ENCODE peak calls at places on chromosomes 1 and 21, in eight cellular contexts. One of them, this sample, is unnamed.
A peak's percentile ranks its signal among the peaks of the same experiment; 100 is the strongest.

GRCh38 chr1:40030528-40031135 is 9.9 kb upstream of the CAP1 start:
- DNase-seq in left lung: no peak
- DNase-seq in endothelial cell: no peak
- DNase-seq in progenitor cell of endocrine pancreas: no peak
- DNase-seq in epithelial cell of esophagus: peak; percentile 50
- DNase-seq in IMR-90: peak; percentile 65
- DNase-seq in cardiac fibroblast: peak; percentile 68
- DNase-seq in psoas muscle: no peak
- DNase-seq in this sample: no peak

GRCh38 chr1:10415211-10415930 is 14.9 kb upstream of the CENPS start:
- DNase-seq in progenitor cell of endocrine pancreas: no peak
- DNase-seq in psoas muscle: no peak
- DNase-seq in epithelial cell of esophagus: peak; percentile 80
- DNase-seq in endothelial cell: peak; percentile 12
- DNase-seq in IMR-90: peak; percentile 91
- DNase-seq in cardiac fibroblast: peak; percentile 88
- DNase-seq in left lung: peak; percentile 43
- DNase-seq in this sample: no peak

GRCh38 chr1:36091141-36091540 is 2.4 kb downstream of the ADPRS start:
- DNase-seq in endothelial cell: no peak
- DNase-seq in left lung: no peak
- DNase-seq in cardiac fibroblast: no peak
- DNase-seq in psoas muscle: no peak
- DNase-seq in IMR-90: no peak
- DNase-seq in epithelial cell of esophagus: no peak
- DNase-seq in progenitor cell of endocrine pancreas: no peak
- DNase-seq in this sample: no peak

GRCh38 chr1:232558974-232559373 is 71.0 kb downstream of the SIPA1L2 start:
- DNase-seq in progenitor cell of endocrine pancreas: no peak
- DNase-seq in epithelial cell of esophagus: no peak
- DNase-seq in left lung: no peak
- DNase-seq in IMR-90: no peak
- DNase-seq in psoas muscle: no peak
- DNase-seq in cardiac fibroblast: no peak
- DNase-seq in endothelial cell: peak; percentile 26
- DNase-seq in this sample: no peak

GRCh38 chr21:42193721-42194120 is 25.2 kb upstream of the ABCG1 start:
- DNase-seq in psoas muscle: no peak
- DNase-seq in left lung: no peak
- DNase-seq in IMR-90: no peak
- DNase-seq in epithelial cell of esophagus: peak; percentile 58
- DNase-seq in endothelial cell: no peak
- DNase-seq in progenitor cell of endocrine pancreas: no peak
- DNase-seq in cardiac fibroblast: no peak
- DNase-seq in this sample: no peak

GRCh38 chr1:46342084-46342656 is 1.6 kb downstream of the NSUN4 start:
- DNase-seq in epithelial cell of esophagus: peak; percentile 10
- DNase-seq in left lung: no peak
- DNase-seq in progenitor cell of endocrine pancreas: no peak
- DNase-seq in psoas muscle: no peak
- DNase-seq in endothelial cell: peak; percentile 15
- DNase-seq in IMR-90: peak; percentile 55
- DNase-seq in cardiac fibroblast: peak; percentile 35
- DNase-seq in this sample: no peak

GRCh38 chr1:58727363-58727762 is 27.5 kb upstream of the MYSM1 start:
- DNase-seq in epithelial cell of esophagus: peak; percentile 98
- DNase-seq in endothelial cell: no peak
- DNase-seq in psoas muscle: no peak
- DNase-seq in cardiac fibroblast: peak; percentile 94
- DNase-seq in IMR-90: peak; percentile 89
- DNase-seq in progenitor cell of endocrine pancreas: no peak
- DNase-seq in left lung: no peak
- DNase-seq in this sample: no peak

GRCh38 chr21:45443595-45444181 is 38.7 kb downstream of the COL18A1 start:
- DNase-seq in cardiac fibroblast: no peak
- DNase-seq in IMR-90: no peak
- DNase-seq in left lung: no peak
- DNase-seq in endothelial cell: no peak
- DNase-seq in progenitor cell of endocrine pancreas: no peak
- DNase-seq in epithelial cell of esophagus: no peak
- DNase-seq in psoas muscle: peak; percentile 4
- DNase-seq in this sample: no peak

GRCh38 chr1:239858058-239858457 is 233.6 kb upstream of the FMN2 start:
- DNase-seq in cardiac fibroblast: no peak
- DNase-seq in IMR-90: no peak
- DNase-seq in psoas muscle: no peak
- DNase-seq in endothelial cell: no peak
- DNase-seq in left lung: no peak
- DNase-seq in epithelial cell of esophagus: peak; percentile 48
- DNase-seq in progenitor cell of endocrine pancreas: no peak
- DNase-seq in this sample: no peak

GRCh38 chr1:7886346-7886745 is 33.5 kb upstream of the UTS2 start:
- DNase-seq in progenitor cell of endocrine pancreas: no peak
- DNase-seq in IMR-90: peak; percentile 14
- DNase-seq in psoas muscle: no peak
- DNase-seq in left lung: no peak
- DNase-seq in cardiac fibroblast: peak; percentile 4
- DNase-seq in endothelial cell: no peak
- DNase-seq in epithelial cell of esophagus: peak; percentile 86
- DNase-seq in this sample: no peak

GRCh38 chr1:208880433-208881100 is 636.4 kb upstream of the PLXNA2 start:
- DNase-seq in endothelial cell: no peak
- DNase-seq in psoas muscle: no peak
- DNase-seq in left lung: no peak
- DNase-seq in cardiac fibroblast: no peak
- DNase-seq in IMR-90: no peak
- DNase-seq in epithelial cell of esophagus: no peak
- DNase-seq in progenitor cell of endocrine pancreas: no peak
- DNase-seq in this sample: no peak

GRCh38 chr21:43208561-43209332 is 39.9 kb downstream of the CRYAA start:
- DNase-seq in psoas muscle: no peak
- DNase-seq in endothelial cell: no peak
- DNase-seq in progenitor cell of endocrine pancreas: peak; percentile 7
- DNase-seq in IMR-90: no peak
- DNase-seq in cardiac fibroblast: no peak
- DNase-seq in left lung: peak; percentile 21
- DNase-seq in epithelial cell of esophagus: no peak
- DNase-seq in this sample: no peak

GRCh38 chr1:222171005-222171404 is 376.9 kb downstream of the HHIPL2 start:
- DNase-seq in progenitor cell of endocrine pancreas: no peak
- DNase-seq in left lung: no peak
- DNase-seq in epithelial cell of esophagus: peak; percentile 65
- DNase-seq in cardiac fibroblast: peak; percentile 72
- DNase-seq in psoas muscle: no peak
- DNase-seq in IMR-90: peak; percentile 70
- DNase-seq in endothelial cell: no peak
- DNase-seq in this sample: no peak

GRCh38 chr21:41491412-41491811 is 16.5 kb downstream of the TMPRSS2 start:
- DNase-seq in endothelial cell: no peak
- DNase-seq in cardiac fibroblast: no peak
- DNase-seq in IMR-90: no peak
- DNase-seq in left lung: no peak
- DNase-seq in epithelial cell of esophagus: no peak
- DNase-seq in psoas muscle: no peak
- DNase-seq in progenitor cell of endocrine pancreas: no peak
- DNase-seq in this sample: no peak

DNA sequence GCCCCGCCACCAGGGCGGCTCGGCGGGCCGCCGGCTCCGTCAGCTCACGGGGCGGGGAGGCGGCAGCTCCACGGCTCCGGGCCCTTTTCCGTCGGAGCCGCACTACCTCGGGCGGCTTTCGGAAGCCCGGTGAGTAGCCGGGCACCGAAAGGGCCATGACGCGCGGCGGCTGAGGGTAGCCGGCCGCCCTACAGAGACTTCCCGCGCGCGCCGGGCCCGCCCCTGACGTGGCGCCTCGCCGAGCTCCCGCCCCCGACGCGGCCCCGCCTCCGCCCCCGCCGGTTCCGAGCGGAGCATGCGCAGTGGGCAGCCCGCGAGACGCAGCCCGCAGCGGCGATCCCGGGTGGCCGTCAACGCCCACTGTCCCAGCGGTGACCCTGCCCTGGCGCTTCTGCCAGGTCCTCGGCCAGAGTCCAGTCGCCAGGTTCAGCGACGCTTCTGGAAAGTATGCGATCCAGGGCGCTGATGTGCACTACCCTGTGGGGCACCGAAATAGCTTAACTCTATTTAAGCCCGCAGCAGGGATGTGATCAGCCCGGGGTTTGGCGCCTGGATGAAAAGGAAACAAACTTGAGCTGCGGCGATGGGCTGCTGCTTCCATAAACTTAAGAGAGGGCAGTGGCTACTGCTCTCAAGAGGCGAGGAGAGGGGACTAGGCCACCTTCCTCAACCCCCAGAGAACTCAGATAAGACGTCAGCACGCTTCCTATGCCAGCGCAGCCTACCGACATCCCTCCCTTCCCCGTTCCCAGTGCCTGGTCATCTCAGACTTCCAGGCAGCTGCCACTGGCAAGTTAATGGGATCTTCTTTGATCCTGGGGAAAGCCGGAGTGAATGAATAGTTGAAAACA is at the start of gene DONSON:
- DNase-seq in endothelial cell: peak; percentile 97
- DNase-seq in psoas muscle: peak; percentile 91
- DNase-seq in left lung: peak; percentile 91
- DNase-seq in epithelial cell of esophagus: peak; percentile 82
- DNase-seq in IMR-90: peak; percentile 73
- DNase-seq in cardiac fibroblast: peak; percentile 78
- DNase-seq in progenitor cell of endocrine pancreas: peak; percentile 93
- DNase-seq in this sample: peak; percentile 91
- TF ChIP-seq CTCF in endothelial cell: no peak
- TF ChIP-seq CTCF in psoas muscle: no peak
- TF ChIP-seq CTCF in left lung: no peak
- TF ChIP-seq CTCF in epithelial cell of esophagus: no peak
- TF ChIP-seq CTCF in IMR-90: no peak
- TF ChIP-seq CTCF in cardiac fibroblast: no peak
- TF ChIP-seq CTCF in progenitor cell of endocrine pancreas: no peak
- TF ChIP-seq CTCF in this sample: peak; percentile 5

GRCh38 chr1:204621391-204621790 is 64.1 kb downstream of the LRRN2 start:
- DNase-seq in endothelial cell: no peak
- DNase-seq in left lung: no peak
- DNase-seq in IMR-90: no peak
- DNase-seq in epithelial cell of esophagus: peak; percentile 57
- DNase-seq in cardiac fibroblast: peak; percentile 4
- DNase-seq in psoas muscle: no peak
- DNase-seq in progenitor cell of endocrine pancreas: no peak
- DNase-seq in this sample: no peak

GRCh38 chr1:204621996-204622395 is 63.5 kb downstream of the LRRN2 start:
- DNase-seq in cardiac fibroblast: no peak
- DNase-seq in progenitor cell of endocrine pancreas: no peak
- DNase-seq in endothelial cell: no peak
- DNase-seq in left lung: no peak
- DNase-seq in IMR-90: no peak
- DNase-seq in psoas muscle: no peak
- DNase-seq in epithelial cell of esophagus: no peak
- DNase-seq in this sample: no peak

GRCh38 chr1:204624631-204625216 is 60.8 kb downstream of the LRRN2 start:
- DNase-seq in IMR-90: no peak
- DNase-seq in progenitor cell of endocrine pancreas: no peak
- DNase-seq in cardiac fibroblast: no peak
- DNase-seq in epithelial cell of esophagus: no peak
- DNase-seq in left lung: no peak
- DNase-seq in endothelial cell: no peak
- DNase-seq in psoas muscle: no peak
- DNase-seq in this sample: no peak

GRCh38 chr1:204623365-204623893 is 62.1 kb downstream of the LRRN2 start:
- DNase-seq in endothelial cell: no peak
- DNase-seq in epithelial cell of esophagus: peak; percentile 27
- DNase-seq in psoas muscle: no peak
- DNase-seq in left lung: no peak
- DNase-seq in progenitor cell of endocrine pancreas: no peak
- DNase-seq in cardiac fibroblast: peak; percentile 41
- DNase-seq in IMR-90: peak; percentile 48
- DNase-seq in this sample: no peak

DNA sequence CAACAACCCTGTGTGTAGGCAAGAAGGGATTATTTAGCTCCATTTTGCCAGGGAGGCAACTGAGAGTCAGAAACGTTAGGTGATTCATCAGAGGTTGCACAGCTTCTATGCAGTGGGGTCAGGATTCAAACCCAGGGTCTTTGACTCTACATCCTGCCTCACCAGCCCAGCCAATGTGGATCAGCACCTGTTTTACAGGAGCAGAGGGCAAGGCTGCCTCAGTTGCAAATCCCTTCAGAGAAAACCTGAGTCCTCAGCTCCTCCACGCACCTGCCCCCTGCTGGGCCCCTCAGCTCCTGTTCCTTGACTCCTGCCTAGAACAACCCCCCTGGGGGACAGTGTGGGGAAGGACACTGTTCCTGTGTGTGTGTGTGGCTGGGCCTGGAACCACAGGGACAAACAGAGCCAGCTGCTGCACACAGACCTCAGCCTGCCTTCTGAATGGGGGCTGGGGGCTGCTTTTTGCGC is 61.6 kb downstream of the LRRN2 start:
- DNase-seq in left lung: no peak
- DNase-seq in endothelial cell: peak; percentile 62
- DNase-seq in epithelial cell of esophagus: no peak
- DNase-seq in IMR-90: no peak
- DNase-seq in progenitor cell of endocrine pancreas: peak; percentile 25
- DNase-seq in cardiac fibroblast: no peak
- DNase-seq in psoas muscle: no peak
- DNase-seq in this sample: no peak
- TF ChIP-seq CTCF in left lung: no peak
- TF ChIP-seq CTCF in endothelial cell: peak; percentile 52
- TF ChIP-seq CTCF in epithelial cell of esophagus: no peak
- TF ChIP-seq CTCF in IMR-90: peak; percentile 23
- TF ChIP-seq CTCF in progenitor cell of endocrine pancreas: peak; percentile 54
- TF ChIP-seq CTCF in cardiac fibroblast: peak; percentile 15
- TF ChIP-seq CTCF in psoas muscle: no peak
- TF ChIP-seq CTCF in this sample: peak; percentile 49

DNA sequence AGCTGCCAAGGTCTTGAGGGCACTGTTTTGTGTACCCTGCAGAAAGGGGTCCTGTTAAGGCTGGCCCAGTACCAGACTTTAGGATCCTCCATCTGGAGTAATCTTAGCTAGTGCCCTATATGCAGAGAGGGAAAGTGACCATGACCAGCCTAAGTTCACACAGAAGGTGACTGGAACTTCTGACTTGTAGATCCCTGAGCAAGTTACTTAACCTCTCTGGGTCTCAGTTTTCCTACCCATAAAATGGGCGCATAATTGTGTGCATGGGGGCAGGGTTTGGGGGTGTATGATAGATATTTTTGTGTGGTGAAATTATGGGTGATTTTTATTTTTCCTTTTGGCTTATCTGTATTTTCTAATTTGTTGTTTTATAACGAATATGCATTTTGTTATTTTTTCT is 3.3 kb upstream of the SHISAL2A start:
- DNase-seq in psoas muscle: no peak
- DNase-seq in left lung: no peak
- DNase-seq in progenitor cell of endocrine pancreas: no peak
- DNase-seq in IMR-90: no peak
- DNase-seq in cardiac fibroblast: no peak
- DNase-seq in endothelial cell: no peak
- DNase-seq in epithelial cell of esophagus: no peak
- DNase-seq in this sample: no peak
- TF ChIP-seq CTCF in psoas muscle: no peak
- TF ChIP-seq CTCF in left lung: no peak
- TF ChIP-seq CTCF in progenitor cell of endocrine pancreas: no peak
- TF ChIP-seq CTCF in IMR-90: no peak
- TF ChIP-seq CTCF in cardiac fibroblast: no peak
- TF ChIP-seq CTCF in endothelial cell: no peak
- TF ChIP-seq CTCF in epithelial cell of esophagus: no peak
- TF ChIP-seq CTCF in this sample: no peak

DNA sequence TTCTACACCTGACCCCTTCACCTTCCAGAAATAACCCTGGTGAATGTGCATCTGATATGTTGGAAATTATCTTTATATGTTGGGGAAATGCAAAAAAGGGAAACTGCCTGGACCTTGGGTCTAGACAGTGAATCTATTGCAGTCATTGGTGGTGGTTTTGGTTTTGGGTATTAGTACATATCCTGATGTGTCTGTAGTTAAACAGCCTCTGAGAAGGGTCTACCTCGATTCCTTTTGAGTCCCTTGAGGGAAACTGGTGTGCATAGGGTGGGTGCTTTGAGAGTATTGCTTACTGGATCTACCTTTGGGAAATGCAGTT is 127.3 kb upstream of the KIAA0040 start:
- DNase-seq in epithelial cell of esophagus: no peak
- DNase-seq in IMR-90: no peak
- DNase-seq in cardiac fibroblast: no peak
- DNase-seq in psoas muscle: no peak
- DNase-seq in endothelial cell: no peak
- DNase-seq in left lung: no peak
- DNase-seq in progenitor cell of endocrine pancreas: no peak
- DNase-seq in this sample: no peak
- TF ChIP-seq CTCF in epithelial cell of esophagus: no peak
- TF ChIP-seq CTCF in IMR-90: no peak
- TF ChIP-seq CTCF in cardiac fibroblast: no peak
- TF ChIP-seq CTCF in psoas muscle: no peak
- TF ChIP-seq CTCF in endothelial cell: peak; percentile 33
- TF ChIP-seq CTCF in left lung: peak; percentile 31
- TF ChIP-seq CTCF in progenitor cell of endocrine pancreas: no peak
- TF ChIP-seq CTCF in this sample: no peak